ENCODE peak calls at places on chromosomes 12 and 14, in five cellular contexts. F is upper lobe of right lung, Z is RWPE2, W is body of pancreas, N is left lung. E is an unnamed sample.

GRCh38 chr12:11568762-11569478 is 80.6 kb upstream of the ETV6 start:
- ATAC-seq in F (no peak), Z (no peak), W (no peak), N (no peak), E (no peak)

GRCh38 chr12:110002691-110003515 is 3.7 kb downstream of the ANKRD13A start:
- ATAC-seq in F (no peak), Z (peak), W (no peak), N (peak), E (no peak)

GRCh38 chr14:69803753-69804152 is 6.7 kb upstream of the SLC10A1 start:
- ATAC-seq in F (no peak), Z (peak), W (no peak), N (no peak), E (no peak)

GRCh38 chr14:104939666-104940410 is 15.2 kb downstream of the PLD4 start:
- ATAC-seq in F (peak), Z (no peak), W (peak), N (no peak), E (no peak)

GRCh38 chr14:61752626-61753025 is 9.6 kb upstream of the SNAPC1 start:
- ATAC-seq in F (no peak), Z (peak), W (no peak), N (no peak), E (no peak)

GRCh38 chr14:75249958-75250336 is 28.7 kb upstream of the FOS start:
- ATAC-seq in F (no peak), Z (no peak), W (no peak), N (no peak), E (no peak)

GRCh38 chr12:124796303-124796957 is 67.2 kb downstream of the SCARB1 start:
- ATAC-seq in F (peak), Z (no peak), W (no peak), N (no peak), E (no peak)

GRCh38 chr12:99271071-99271470 is 376.5 kb upstream of the GARIN6 start:
- ATAC-seq in F (no peak), Z (no peak), W (no peak), N (no peak), E (no peak)

GRCh38 chr14:103074699-103075341 is 9.2 kb upstream of the LBHD2 start:
- ATAC-seq in F (peak), Z (peak), W (peak), N (peak), E (peak)

GRCh38 chr12:47988073-47989022 is 15.9 kb downstream of the COL2A1 start:
- ATAC-seq in F (no peak), Z (no peak), W (no peak), N (no peak), E (no peak)

GRCh38 chr12:3213171-3213570 is 136.0 kb downstream of the TSPAN9 start:
- ATAC-seq in F (no peak), Z (no peak), W (no peak), N (no peak), E (no peak)

GRCh38 chr14:66284346-66284745 is 201.8 kb upstream of the CCDC196 start:
- ATAC-seq in F (no peak), Z (peak), W (no peak), N (no peak), E (no peak)

GRCh38 chr12:113896194-113896593 is 69.9 kb downstream of the RBM19 start:
- ATAC-seq in F (no peak), Z (no peak), W (no peak), N (no peak), E (no peak)

GRCh38 chr12:81077686-81078441 is at the start of gene ACSS3:
- ATAC-seq in F (peak), Z (no peak), W (peak), N (peak), E (peak)

GRCh38 chr14:91380610-91381371 is 36.8 kb downstream of the CCDC88C start:
- ATAC-seq in F (no peak), Z (no peak), W (no peak), N (peak), E (no peak)

GRCh38 chr14:50095895-50096294 is 20.5 kb downstream of the VCPKMT start:
- ATAC-seq in F (no peak), Z (no peak), W (no peak), N (no peak), E (no peak)

GRCh38 chr14:90601521-90601920 is 204.7 kb downstream of the CALM1 start:
- ATAC-seq in F (no peak), Z (no peak), W (no peak), N (no peak), E (no peak)

GRCh38 chr12:43749016-43749415 is 9.6 kb downstream of the PUS7L start:
- ATAC-seq in F (no peak), Z (no peak), W (no peak), N (no peak), E (no peak)

GRCh38 chr12:114662512-114663177 is 21.3 kb downstream of the TBX3 start:
- ATAC-seq in F (peak), Z (peak), W (peak), N (peak), E (peak)

GRCh38 chr12:6199531-6200265 is 502 bp upstream of the CD9 start:
- ATAC-seq in F (peak), Z (no peak), W (peak), N (peak), E (peak)

GRCh38 chr14:67765192-67765834 is 51.1 kb downstream of the ZFYVE26 start:
- ATAC-seq in F (no peak), Z (peak), W (peak), N (peak), E (no peak)

GRCh38 chr12:97977870-97978269 is 515.3 kb downstream of the RMST start:
- ATAC-seq in F (no peak), Z (no peak), W (no peak), N (no peak), E (no peak)

GRCh38 chr12:97985834-97986233 is 523.2 kb downstream of the RMST start:
- ATAC-seq in F (no peak), Z (no peak), W (no peak), N (no peak), E (no peak)

GRCh38 chr12:97984456-97984855 is 521.9 kb downstream of the RMST start:
- ATAC-seq in F (no peak), Z (no peak), W (no peak), N (no peak), E (no peak)

GRCh38 chr12:97984951-97985350 is 522.3 kb downstream of the RMST start:
- ATAC-seq in F (no peak), Z (no peak), W (no peak), N (no peak), E (no peak)

GRCh38 chr12:97982684-97983083 is 520.1 kb downstream of the RMST start:
- ATAC-seq in F (no peak), Z (no peak), W (no peak), N (no peak), E (no peak)
- TF ChIP-seq CTCF in F (no peak), Z (no peak), W (no peak), N (no peak), E (no peak)

DNA sequence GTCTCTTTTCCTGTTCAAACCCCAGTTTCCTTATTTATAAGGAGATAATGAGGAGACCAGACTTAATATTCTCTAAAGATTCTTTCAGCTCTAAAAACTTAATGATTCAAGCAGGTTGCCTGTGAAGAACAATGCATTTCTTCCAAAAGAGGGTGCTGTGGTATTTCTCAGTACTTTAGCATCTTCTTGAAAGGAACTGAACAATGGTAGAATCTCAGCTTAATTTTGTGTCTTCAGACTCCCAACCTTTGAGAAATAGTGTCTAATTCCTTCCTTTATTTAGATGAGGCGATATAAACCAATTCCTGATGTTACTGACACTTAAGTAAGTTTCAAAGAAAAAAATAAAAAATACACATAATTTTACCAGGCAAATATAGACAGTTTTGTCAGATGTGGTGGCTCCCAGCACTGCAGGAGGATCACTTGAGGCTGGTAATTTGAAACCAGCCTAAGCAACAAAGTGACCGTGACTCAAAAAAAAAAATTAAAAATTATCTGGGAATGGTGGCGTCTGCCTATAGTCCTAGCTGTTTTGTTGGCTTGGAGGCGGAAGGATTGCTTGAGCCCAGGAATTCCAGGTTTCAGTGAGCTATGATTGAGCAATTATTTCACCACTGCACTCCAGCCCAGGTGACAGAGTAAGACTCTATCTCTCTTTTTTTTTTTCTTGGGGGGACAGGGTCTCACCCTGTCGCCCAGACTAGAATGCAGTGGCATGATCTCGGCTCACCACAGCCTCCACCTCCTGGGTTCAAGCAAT is 76.9 kb upstream of the PSMA6 start:
- ATAC-seq in F (peak), Z (no peak), W (no peak), N (peak), E (no peak)
- TF ChIP-seq CTCF in F (peak), Z (peak), W (peak), N (no peak), E (peak)

DNA sequence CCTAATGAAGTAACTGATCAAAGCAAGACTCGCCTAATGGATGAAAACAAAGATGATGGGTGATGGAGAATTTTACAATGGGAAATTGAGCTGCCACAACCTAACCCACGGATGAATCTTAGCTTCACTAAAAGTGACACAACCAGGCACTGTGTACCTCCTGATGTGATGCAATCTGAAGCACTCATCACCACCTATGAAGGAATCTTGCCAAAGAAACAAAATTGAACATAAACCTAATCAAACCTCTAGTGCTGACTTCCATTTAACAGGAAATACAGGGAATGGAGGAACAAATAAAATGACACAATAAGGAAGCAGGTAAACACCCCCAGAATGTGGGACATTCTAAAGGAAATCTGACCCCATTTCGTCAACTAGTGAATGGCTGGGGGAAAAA is 13.3 kb upstream of the RARG start:
- ATAC-seq in F (no peak), Z (no peak), W (no peak), N (no peak), E (no peak)
- TF ChIP-seq CTCF in F (no peak), Z (no peak), W (no peak), N (no peak), E (no peak)

DNA sequence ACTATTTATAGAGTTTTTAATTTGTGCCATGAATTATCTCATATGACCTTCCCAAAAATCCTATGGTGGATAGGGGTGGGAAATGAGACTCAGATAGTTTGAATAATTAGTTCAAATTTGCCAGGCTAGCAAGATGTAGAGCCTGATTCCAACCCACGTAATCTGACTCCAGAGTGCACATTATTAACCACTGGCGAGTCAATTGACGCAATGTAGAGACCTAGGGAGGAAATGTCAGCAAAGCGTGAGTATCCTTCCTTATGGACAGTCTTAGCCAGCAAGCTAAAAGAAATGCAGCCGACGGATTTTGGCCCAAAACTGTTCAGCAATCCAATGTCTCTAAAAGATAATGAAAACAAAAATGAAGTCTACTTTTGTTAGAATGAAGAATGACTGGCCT is 193.3 kb upstream of the KRR1 start:
- ATAC-seq in F (no peak), Z (no peak), W (peak), N (no peak), E (no peak)
- TF ChIP-seq CTCF in F (no peak), Z (no peak), W (no peak), N (no peak), E (no peak)

DNA sequence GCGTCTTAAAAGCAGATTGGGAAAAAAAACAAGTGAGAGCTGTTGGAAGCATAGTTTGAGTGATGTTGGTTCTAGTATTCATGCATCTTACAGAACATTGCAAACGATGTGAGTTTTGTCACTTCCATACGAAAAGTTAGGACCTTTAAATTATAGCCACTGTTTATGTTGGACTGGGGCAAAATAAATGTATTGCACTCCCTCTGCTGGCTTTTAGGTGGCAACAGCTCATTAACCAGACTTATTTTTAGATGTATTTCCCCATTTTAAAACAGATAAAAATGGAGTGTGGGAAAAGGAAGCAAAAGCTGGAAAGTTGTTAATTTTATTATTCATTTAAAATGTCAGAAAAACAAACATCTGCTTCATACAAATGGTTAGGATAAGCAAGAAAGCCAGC is 111.9 kb downstream of the LGR5 start:
- ATAC-seq in F (no peak), Z (no peak), W (no peak), N (no peak), E (no peak)
- TF ChIP-seq CTCF in F (no peak), Z (peak), W (no peak), N (no peak), E (no peak)

GRCh38 chr14:80110721-80111120 is 100.6 kb downstream of the DIO2 start:
- ATAC-seq in F (no peak), Z (no peak), W (no peak), N (no peak), E (no peak)

GRCh38 chr14:80108430-80108829 is 102.9 kb downstream of the DIO2 start:
- ATAC-seq in F (no peak), Z (no peak), W (no peak), N (no peak), E (no peak)

GRCh38 chr14:80100681-80101080 is 110.6 kb downstream of the DIO2 start:
- ATAC-seq in F (no peak), Z (no peak), W (no peak), N (no peak), E (no peak)

GRCh38 chr14:80109055-80109454 is 102.2 kb downstream of the DIO2 start:
- ATAC-seq in F (no peak), Z (no peak), W (no peak), N (no peak), E (no peak)

DNA sequence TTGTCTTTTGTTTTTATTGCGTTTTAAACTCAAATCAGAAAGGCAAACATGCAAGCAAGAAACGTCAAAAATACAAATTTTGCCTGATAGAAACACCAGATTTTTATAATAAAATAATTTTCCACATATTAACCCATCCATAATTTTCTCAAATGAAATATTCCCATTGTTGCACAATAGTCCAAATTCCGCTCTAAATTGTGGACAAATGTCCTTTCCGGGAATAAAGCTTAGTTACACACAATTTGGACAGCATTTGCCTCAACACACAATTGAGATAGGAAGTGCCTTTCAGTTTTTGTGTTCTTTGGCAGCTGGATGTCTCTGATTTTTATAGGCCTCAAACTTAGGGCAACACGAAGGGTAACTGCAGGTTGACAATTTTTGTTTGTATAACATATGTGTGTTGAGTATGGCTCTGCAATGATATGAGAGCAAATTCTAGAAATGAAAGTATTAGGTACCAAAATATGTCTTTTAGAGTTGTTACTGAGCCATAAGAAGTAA is 105.8 kb downstream of the DIO2 start:
- ATAC-seq in F (no peak), Z (no peak), W (no peak), N (no peak), E (no peak)
- TF ChIP-seq CTCF in F (no peak), Z (no peak), W (no peak), N (no peak), E (no peak)

GRCh38 chr12:8637244-8637643 is 24.6 kb upstream of the AICDA start:
- ATAC-seq in F (no peak), Z (no peak), W (no peak), N (no peak), E (no peak)
- TF ChIP-seq CTCF in F (no peak), Z (no peak), W (no peak), N (no peak), E (no peak)

GRCh38 chr12:127774828-127775227 is 492.1 kb upstream of the TMEM132C start:
- ATAC-seq in F (no peak), Z (peak), W (no peak), N (no peak), E (no peak)

GRCh38 chr12:127779301-127780045 is 487.5 kb upstream of the TMEM132C start:
- ATAC-seq in F (no peak), Z (no peak), W (no peak), N (no peak), E (no peak)

GRCh38 chr12:127767631-127768030 is 499.3 kb upstream of the TMEM132C start:
- ATAC-seq in F (no peak), Z (no peak), W (no peak), N (no peak), E (no peak)

GRCh38 chr12:127770123-127770522 is 496.8 kb upstream of the TMEM132C start:
- ATAC-seq in F (no peak), Z (no peak), W (no peak), N (no peak), E (no peak)

GRCh38 chr12:127773520-127773919 is 493.4 kb upstream of the TMEM132C start:
- ATAC-seq in F (no peak), Z (no peak), W (no peak), N (no peak), E (no peak)
- TF ChIP-seq CTCF in F (no peak), Z (no peak), W (no peak), N (no peak), E (no peak)

DNA sequence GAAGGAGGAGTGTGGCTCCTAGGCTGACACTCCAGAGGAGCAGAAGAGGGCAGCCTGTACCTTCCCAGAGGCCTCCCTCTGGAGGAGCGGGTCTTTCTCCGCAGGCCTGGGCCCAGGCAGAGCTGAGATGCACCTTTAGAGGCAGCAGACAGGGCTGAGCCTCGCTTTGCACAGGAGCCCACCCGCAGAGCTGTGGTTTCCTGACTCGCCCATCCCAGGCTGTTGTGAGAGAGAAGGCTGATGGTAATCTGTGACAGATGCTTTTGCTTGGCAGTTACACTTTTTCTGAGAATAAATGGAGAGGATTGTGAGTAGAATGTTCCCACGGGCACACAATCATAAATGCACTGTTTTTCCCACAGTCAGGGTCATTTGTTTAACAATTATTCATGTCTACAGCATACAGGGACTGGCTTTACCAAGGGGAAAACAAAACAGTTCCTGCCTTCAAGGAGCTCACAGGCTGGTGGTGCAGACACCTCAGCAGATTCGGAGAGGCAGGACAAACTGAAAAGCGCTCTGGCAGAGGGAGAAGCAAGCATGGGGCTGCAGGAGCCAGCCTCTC is 13.9 kb downstream of the EVL start:
- ATAC-seq in F (peak), Z (peak), W (peak), N (peak), E (no peak)
- TF ChIP-seq CTCF in F (no peak), Z (peak), W (no peak), N (no peak), E (no peak)

GRCh38 chr12:52258335-52258901 is 16.0 kb upstream of the KRT86 start:
- ATAC-seq in F (peak), Z (no peak), W (no peak), N (peak), E (peak)
- TF ChIP-seq CTCF in F (no peak), Z (no peak), W (no peak), N (no peak), E (no peak)